ENCODE peak calls at places on chromosomes 1 and 21, in four cellular contexts. D is tibial nerve, W is A549, E is K562. U is an unnamed sample. For H3K9me3 and H3K4me1, the result is how much of the 10 kb centered on the place peaks cover.

GRCh38 chr21:34884346-34884929 is 164.7 kb downstream of the RUNX1 start:
- DNase-seq in W (no peak), E (no peak), D (no peak), U (no peak)

GRCh38 chr1:162319510-162320160 is 57.0 kb downstream of the SPATA46 start:
- DNase-seq in W (no peak), E (no peak), D (no peak), U (no peak)

GRCh38 chr1:240282061-240282830 is 190.6 kb downstream of the FMN2 start:
- DNase-seq in D (no peak), E (no peak), W (no peak), U (no peak)

GRCh38 chr1:6248798-6249731 is 5.1 kb downstream of the HES3 start:
- DNase-seq in E (peak), W (peak), D (no peak), U (peak)

GRCh38 chr1:204261746-204262505 is 48.1 kb upstream of the GOLT1A start:
- DNase-seq in W (no peak), D (no peak), E (no peak), U (no peak)

GRCh38 chr1:161367684-161368398 is at the start of gene CFAP126:
- DNase-seq in D (no peak), E (peak), W (peak), U (peak)

GRCh38 chr1:67489643-67490042 is 59.4 kb upstream of the SERBP1 start:
- DNase-seq in D (no peak), E (peak), W (no peak), U (no peak)

GRCh38 chr1:18581420-18581880 is 49.2 kb upstream of the PAX7 start:
- DNase-seq in W (peak), E (peak), D (no peak), U (no peak)

GRCh38 chr1:211829343-211830054 is 1.1 kb downstream of the LPGAT1 start:
- DNase-seq in W (peak), E (no peak), D (no peak), U (no peak)

GRCh38 chr1:19273106-19273843 is 15.3 kb downstream of the AKR7A3 start:
- DNase-seq in E (no peak), W (no peak), D (no peak), U (no peak)

GRCh38 chr1:110582378-110582777 is 23.8 kb downstream of the KCNA2 start:
- DNase-seq in D (no peak), W (no peak), E (no peak), U (peak)
- TF ChIP-seq EP300 in D (no peak), W (no peak), E (no peak), U (no peak)

GRCh38 chr1:90879281-90879680 is 142.6 kb downstream of the ZNF644 start:
- DNase-seq in D (no peak), W (peak), E (no peak), U (no peak)
- H3K9me3 ChIP-seq in D (under half), W (under half), E (under half), U (under half)

GRCh38 chr1:56439610-56440264 is 139.6 kb downstream of the PLPP3 start:
- DNase-seq in D (no peak), W (no peak), E (no peak), U (no peak)

GRCh38 chr1:56441586-56441985 is 137.8 kb downstream of the PLPP3 start:
- DNase-seq in E (no peak), W (no peak), D (no peak), U (no peak)

GRCh38 chr1:56436912-56437403 is 142.4 kb downstream of the PLPP3 start:
- DNase-seq in E (no peak), W (no peak), D (no peak), U (no peak)

GRCh38 chr1:56437959-56438358 is 141.4 kb downstream of the PLPP3 start:
- DNase-seq in D (no peak), E (no peak), W (no peak), U (no peak)

DNA sequence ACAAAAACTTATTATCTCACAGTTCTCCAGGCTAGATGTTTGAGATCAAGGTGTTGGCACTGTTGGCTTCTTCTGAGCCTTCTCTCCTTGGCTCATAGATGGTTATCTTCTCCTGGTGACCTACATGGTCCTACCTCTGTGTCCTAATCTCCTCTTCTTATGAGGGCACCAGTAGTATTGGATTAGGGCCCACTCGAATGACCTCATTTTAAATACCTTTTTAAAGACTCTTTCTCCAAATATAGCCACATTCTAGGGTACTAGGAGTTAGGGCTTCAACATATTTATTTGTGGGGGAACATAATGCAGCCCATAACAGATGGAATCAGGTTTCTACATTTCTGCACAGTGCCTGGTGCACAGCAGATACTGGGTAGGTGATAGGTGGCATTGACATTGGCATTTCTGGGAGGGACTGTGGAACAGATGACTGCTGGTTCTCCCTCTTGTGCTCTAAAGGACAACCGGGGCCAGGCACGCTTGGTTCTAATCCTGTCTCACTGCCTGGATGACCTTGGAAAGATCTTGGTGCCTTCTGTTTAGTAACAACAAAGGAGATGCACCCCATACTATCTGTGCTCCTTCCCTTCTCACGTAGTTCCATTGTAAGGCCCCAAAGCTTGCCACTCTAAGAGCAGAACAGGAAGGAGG is 140.3 kb downstream of the PLPP3 start:
- DNase-seq in E (no peak), D (no peak), W (no peak), U (no peak)
- H3K4me1 ChIP-seq in E (under half), D (under half), W (under half), U (under half)

DNA sequence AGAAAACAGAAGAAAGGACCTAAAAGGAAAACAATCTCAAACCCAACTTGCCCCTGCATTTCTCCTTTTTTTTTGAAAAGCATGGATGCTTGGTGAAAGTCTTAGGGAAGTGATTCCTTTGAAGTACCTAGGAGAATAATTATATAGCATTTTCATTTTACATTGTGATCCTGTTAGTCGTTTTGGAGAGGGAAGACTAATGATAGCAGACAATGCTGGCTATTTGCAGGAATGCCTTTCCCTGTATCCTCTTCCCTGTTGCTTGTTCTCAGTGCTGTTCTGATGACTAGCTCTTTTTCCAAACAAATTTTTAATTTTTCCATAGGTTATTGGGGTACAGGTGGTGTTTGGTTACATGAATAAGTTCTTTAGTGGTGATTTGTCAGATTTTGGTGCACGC is 53.9 kb downstream of the LAMC1 start:
- DNase-seq in W (no peak), E (no peak), D (no peak), U (no peak)
- TF ChIP-seq EP300 in W (no peak), E (no peak), D (no peak), U (no peak)

U was measured in upper lobe of left lung.